ENCODE peak calls at places on chromosomes 13 and 19, in seven cellular contexts. One of them, this sample, is unnamed.
A peak's percentile ranks its signal among the peaks of the same experiment; 100 is the strongest.

GRCh38 chr13:104143760-104144406 is 1077.7 kb upstream of the SLC10A2 start:
- DNase-seq in mucosa of descending colon: no peak
- DNase-seq in psoas muscle: no peak
- DNase-seq in fibroblast of lung: peak; percentile 1
- DNase-seq in uterus: no peak
- DNase-seq in WERI-Rb-1: no peak
- DNase-seq in GM23338: peak; percentile 25
- DNase-seq in this sample: peak; percentile 53

GRCh38 chr13:20851844-20852402 is 50.6 kb downstream of the XPO4 start:
- DNase-seq in mucosa of descending colon: no peak
- DNase-seq in psoas muscle: no peak
- DNase-seq in fibroblast of lung: no peak
- DNase-seq in uterus: no peak
- DNase-seq in WERI-Rb-1: no peak
- DNase-seq in GM23338: no peak
- DNase-seq in this sample: no peak

GRCh38 chr19:46932346-46932745 is 71.5 kb downstream of the ARHGAP35 start:
- DNase-seq in mucosa of descending colon: no peak
- DNase-seq in psoas muscle: no peak
- DNase-seq in fibroblast of lung: peak; percentile 78
- DNase-seq in uterus: no peak
- DNase-seq in WERI-Rb-1: no peak
- DNase-seq in GM23338: no peak
- DNase-seq in this sample: no peak

GRCh38 chr13:41222259-41222852 is 28.0 kb upstream of the KBTBD7 start:
- DNase-seq in mucosa of descending colon: peak; percentile 82
- DNase-seq in psoas muscle: no peak
- DNase-seq in fibroblast of lung: peak; percentile 36
- DNase-seq in uterus: peak; percentile 39
- DNase-seq in WERI-Rb-1: peak; percentile 16
- DNase-seq in GM23338: peak; percentile 79
- DNase-seq in this sample: peak; percentile 88

GRCh38 chr13:99086149-99086868 is 108.4 kb upstream of the DOCK9 start:
- DNase-seq in mucosa of descending colon: peak; percentile 56
- DNase-seq in psoas muscle: peak; percentile 68
- DNase-seq in fibroblast of lung: peak; percentile 65
- DNase-seq in uterus: peak; percentile 42
- DNase-seq in WERI-Rb-1: peak; percentile 70
- DNase-seq in GM23338: peak; percentile 62
- DNase-seq in this sample: peak; percentile 82

GRCh38 chr19:39074205-39074692 is 9.9 kb upstream of the ACP7 start:
- DNase-seq in mucosa of descending colon: no peak
- DNase-seq in psoas muscle: no peak
- DNase-seq in fibroblast of lung: no peak
- DNase-seq in uterus: no peak
- DNase-seq in WERI-Rb-1: no peak
- DNase-seq in GM23338: no peak
- DNase-seq in this sample: no peak

GRCh38 chr19:19461671-19462622 is 53.4 kb downstream of the TSSK6 start:
- DNase-seq in mucosa of descending colon: peak; percentile 68
- DNase-seq in psoas muscle: peak; percentile 81
- DNase-seq in fibroblast of lung: peak; percentile 44
- DNase-seq in uterus: peak; percentile 49
- DNase-seq in WERI-Rb-1: no peak
- DNase-seq in GM23338: peak; percentile 90
- DNase-seq in this sample: peak; percentile 94

GRCh38 chr19:31214086-31214485 is 135.2 kb downstream of the TSHZ3 start:
- DNase-seq in mucosa of descending colon: peak; percentile 71
- DNase-seq in psoas muscle: peak; percentile 80
- DNase-seq in fibroblast of lung: peak; percentile 100
- DNase-seq in uterus: peak; percentile 49
- DNase-seq in WERI-Rb-1: no peak
- DNase-seq in GM23338: no peak
- DNase-seq in this sample: no peak

GRCh38 chr19:6091771-6092291 is 18.5 kb downstream of the RFX2 start:
- DNase-seq in mucosa of descending colon: peak; percentile 80
- DNase-seq in psoas muscle: no peak
- DNase-seq in fibroblast of lung: peak; percentile 67
- DNase-seq in uterus: no peak
- DNase-seq in WERI-Rb-1: no peak
- DNase-seq in GM23338: no peak
- DNase-seq in this sample: no peak

GRCh38 chr19:7992575-7992974 is 12.9 kb downstream of the ELAVL1 start:
- DNase-seq in mucosa of descending colon: no peak
- DNase-seq in psoas muscle: no peak
- DNase-seq in fibroblast of lung: no peak
- DNase-seq in uterus: no peak
- DNase-seq in WERI-Rb-1: no peak
- DNase-seq in GM23338: no peak
- DNase-seq in this sample: no peak

GRCh38 chr19:41341669-41342490 is 11.8 kb downstream of the TGFB1 start:
- DNase-seq in mucosa of descending colon: peak; percentile 68
- DNase-seq in psoas muscle: no peak
- DNase-seq in fibroblast of lung: no peak
- DNase-seq in uterus: no peak
- DNase-seq in WERI-Rb-1: no peak
- DNase-seq in GM23338: peak; percentile 65
- DNase-seq in this sample: peak; percentile 72
- H3K36me3 ChIP-seq in mucosa of descending colon: no peaks in the 10 kb centered on the region
- H3K36me3 ChIP-seq in psoas muscle: no peaks in the 10 kb centered on the region
- H3K36me3 ChIP-seq in fibroblast of lung: peaks cover 5% of the 10 kb centered on the region
- H3K36me3 ChIP-seq in uterus: no peaks in the 10 kb centered on the region
- H3K36me3 ChIP-seq in WERI-Rb-1: no peaks in the 10 kb centered on the region
- H3K36me3 ChIP-seq in GM23338: no peaks in the 10 kb centered on the region
- H3K36me3 ChIP-seq in this sample: peaks cover 55% of the 10 kb centered on the region

DNA sequence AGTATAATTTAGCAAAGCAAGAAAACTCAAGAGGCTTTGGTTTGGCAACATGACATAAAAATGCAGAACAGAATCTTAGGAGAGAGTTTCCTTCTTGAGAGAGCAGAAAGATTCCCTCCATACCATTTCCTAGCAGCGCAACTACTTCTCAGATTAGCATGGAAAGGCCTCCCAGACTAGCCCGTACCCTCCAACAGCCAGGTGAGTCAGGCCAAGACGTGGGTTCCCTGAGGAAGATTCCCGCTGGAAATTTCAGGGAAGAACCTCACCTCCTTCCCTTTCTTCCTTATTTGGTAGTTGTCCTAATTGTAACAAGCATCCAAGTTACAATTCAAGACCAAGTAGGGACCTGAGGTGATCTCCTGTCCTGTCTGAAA is 12.3 kb downstream of the COL4A2 start:
- DNase-seq in mucosa of descending colon: no peak
- DNase-seq in psoas muscle: no peak
- DNase-seq in fibroblast of lung: peak; percentile 35
- DNase-seq in uterus: no peak
- DNase-seq in WERI-Rb-1: no peak
- DNase-seq in GM23338: no peak
- DNase-seq in this sample: peak; percentile 43
- H3K36me3 ChIP-seq in mucosa of descending colon: no peaks in the 10 kb centered on the region
- H3K36me3 ChIP-seq in psoas muscle: no peaks in the 10 kb centered on the region
- H3K36me3 ChIP-seq in fibroblast of lung: peaks cover 6% of the 10 kb centered on the region
- H3K36me3 ChIP-seq in uterus: no peaks in the 10 kb centered on the region
- H3K36me3 ChIP-seq in WERI-Rb-1: peaks cover 9% of the 10 kb centered on the region
- H3K36me3 ChIP-seq in GM23338: no peaks in the 10 kb centered on the region
- H3K36me3 ChIP-seq in this sample: peaks cover 65% of the 10 kb centered on the region

GRCh38 chr19:45025264-45025663 is 13.6 kb upstream of the CLASRP start:
- DNase-seq in mucosa of descending colon: no peak
- DNase-seq in psoas muscle: no peak
- DNase-seq in fibroblast of lung: no peak
- DNase-seq in uterus: no peak
- DNase-seq in WERI-Rb-1: no peak
- DNase-seq in GM23338: no peak
- DNase-seq in this sample: no peak

GRCh38 chr19:45027371-45027770 is 11.5 kb upstream of the CLASRP start:
- DNase-seq in mucosa of descending colon: no peak
- DNase-seq in psoas muscle: no peak
- DNase-seq in fibroblast of lung: no peak
- DNase-seq in uterus: no peak
- DNase-seq in WERI-Rb-1: no peak
- DNase-seq in GM23338: no peak
- DNase-seq in this sample: no peak

GRCh38 chr19:45032421-45032820 is 6.4 kb upstream of the CLASRP start:
- DNase-seq in mucosa of descending colon: no peak
- DNase-seq in psoas muscle: no peak
- DNase-seq in fibroblast of lung: no peak
- DNase-seq in uterus: no peak
- DNase-seq in WERI-Rb-1: no peak
- DNase-seq in GM23338: no peak
- DNase-seq in this sample: no peak

GRCh38 chr19:45035755-45036154 is 3.1 kb upstream of the CLASRP start:
- DNase-seq in mucosa of descending colon: no peak
- DNase-seq in psoas muscle: no peak
- DNase-seq in fibroblast of lung: no peak
- DNase-seq in uterus: no peak
- DNase-seq in WERI-Rb-1: no peak
- DNase-seq in GM23338: no peak
- DNase-seq in this sample: no peak

DNA sequence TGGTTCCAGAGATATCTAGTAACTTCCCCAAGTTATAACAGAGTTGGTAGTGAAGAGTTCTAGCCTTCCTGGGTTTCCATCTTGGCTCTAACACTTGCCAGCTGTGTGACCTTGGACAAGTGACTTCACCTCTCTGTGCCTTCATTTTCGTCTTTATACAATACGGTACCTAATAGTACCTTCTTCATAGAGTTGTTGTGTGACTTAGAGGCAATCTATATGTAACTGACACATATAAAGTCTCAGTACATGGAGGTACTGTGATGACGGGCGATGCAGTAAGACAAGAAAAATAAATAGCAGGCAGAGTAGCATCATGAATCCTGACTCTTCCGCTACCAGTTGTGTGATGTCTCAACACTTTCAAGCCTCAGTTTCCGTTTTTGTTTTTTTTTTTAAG is 8.0 kb upstream of the CLASRP start:
- DNase-seq in mucosa of descending colon: no peak
- DNase-seq in psoas muscle: no peak
- DNase-seq in fibroblast of lung: no peak
- DNase-seq in uterus: no peak
- DNase-seq in WERI-Rb-1: no peak
- DNase-seq in GM23338: no peak
- DNase-seq in this sample: no peak
- H3K36me3 ChIP-seq in mucosa of descending colon: no peaks in the 10 kb centered on the region
- H3K36me3 ChIP-seq in psoas muscle: peaks cover 3% of the 10 kb centered on the region
- H3K36me3 ChIP-seq in fibroblast of lung: no peaks in the 10 kb centered on the region
- H3K36me3 ChIP-seq in uterus: no peaks in the 10 kb centered on the region
- H3K36me3 ChIP-seq in WERI-Rb-1: peaks cover 4% of the 10 kb centered on the region
- H3K36me3 ChIP-seq in GM23338: no peaks in the 10 kb centered on the region
- H3K36me3 ChIP-seq in this sample: peaks cover 33% of the 10 kb centered on the region

GRCh38 chr19:41409288-41409687 is 11.7 kb downstream of the BCKDHA start:
- DNase-seq in mucosa of descending colon: peak; percentile 33
- DNase-seq in psoas muscle: no peak
- DNase-seq in fibroblast of lung: peak; percentile 59
- DNase-seq in uterus: no peak
- DNase-seq in WERI-Rb-1: no peak
- DNase-seq in GM23338: no peak
- DNase-seq in this sample: peak; percentile 76

GRCh38 chr19:41412953-41413352 is 14.2 kb downstream of the B3GNT8 start:
- DNase-seq in mucosa of descending colon: no peak
- DNase-seq in psoas muscle: no peak
- DNase-seq in fibroblast of lung: no peak
- DNase-seq in uterus: no peak
- DNase-seq in WERI-Rb-1: no peak
- DNase-seq in GM23338: no peak
- DNase-seq in this sample: no peak

GRCh38 chr19:41411682-41412265 is 14.2 kb downstream of the BCKDHA start:
- DNase-seq in mucosa of descending colon: no peak
- DNase-seq in psoas muscle: peak; percentile 62
- DNase-seq in fibroblast of lung: no peak
- DNase-seq in uterus: no peak
- DNase-seq in WERI-Rb-1: no peak
- DNase-seq in GM23338: no peak
- DNase-seq in this sample: no peak

GRCh38 chr19:41410655-41411054 is 13.0 kb downstream of the BCKDHA start:
- DNase-seq in mucosa of descending colon: no peak
- DNase-seq in psoas muscle: no peak
- DNase-seq in fibroblast of lung: no peak
- DNase-seq in uterus: no peak
- DNase-seq in WERI-Rb-1: no peak
- DNase-seq in GM23338: no peak
- DNase-seq in this sample: no peak

GRCh38 chr19:41411094-41411493 is 13.5 kb downstream of the BCKDHA start:
- DNase-seq in mucosa of descending colon: no peak
- DNase-seq in psoas muscle: no peak
- DNase-seq in fibroblast of lung: no peak
- DNase-seq in uterus: no peak
- DNase-seq in WERI-Rb-1: no peak
- DNase-seq in GM23338: no peak
- DNase-seq in this sample: no peak
- H3K36me3 ChIP-seq in mucosa of descending colon: no peaks in the 10 kb centered on the region
- H3K36me3 ChIP-seq in psoas muscle: no peaks in the 10 kb centered on the region
- H3K36me3 ChIP-seq in fibroblast of lung: peaks cover 3% of the 10 kb centered on the region
- H3K36me3 ChIP-seq in uterus: no peaks in the 10 kb centered on the region
- H3K36me3 ChIP-seq in WERI-Rb-1: no peaks in the 10 kb centered on the region
- H3K36me3 ChIP-seq in GM23338: no peaks in the 10 kb centered on the region
- H3K36me3 ChIP-seq in this sample: no peaks in the 10 kb centered on the region

GRCh38 chr19:54458648-54459281 is 4.8 kb downstream of the LENG9 start:
- DNase-seq in mucosa of descending colon: no peak
- DNase-seq in psoas muscle: peak; percentile 18
- DNase-seq in fibroblast of lung: no peak
- DNase-seq in uterus: no peak
- DNase-seq in WERI-Rb-1: no peak
- DNase-seq in GM23338: no peak
- DNase-seq in this sample: no peak
- H3K36me3 ChIP-seq in mucosa of descending colon: peaks cover 33% of the 10 kb centered on the region
- H3K36me3 ChIP-seq in psoas muscle: peaks cover 7% of the 10 kb centered on the region
- H3K36me3 ChIP-seq in fibroblast of lung: peaks cover 63% of the 10 kb centered on the region
- H3K36me3 ChIP-seq in uterus: no peaks in the 10 kb centered on the region
- H3K36me3 ChIP-seq in WERI-Rb-1: peaks cover 80% of the 10 kb centered on the region
- H3K36me3 ChIP-seq in GM23338: peaks cover 20% of the 10 kb centered on the region
- H3K36me3 ChIP-seq in this sample: peaks cover 71% of the 10 kb centered on the region

GRCh38 chr19:10136936-10137335 is 17.2 kb upstream of the EIF3G start:
- DNase-seq in mucosa of descending colon: no peak
- DNase-seq in psoas muscle: no peak
- DNase-seq in fibroblast of lung: no peak
- DNase-seq in uterus: no peak
- DNase-seq in WERI-Rb-1: no peak
- DNase-seq in GM23338: no peak
- DNase-seq in this sample: no peak
- H3K36me3 ChIP-seq in mucosa of descending colon: peaks cover 15% of the 10 kb centered on the region
- H3K36me3 ChIP-seq in psoas muscle: peaks cover 3% of the 10 kb centered on the region
- H3K36me3 ChIP-seq in fibroblast of lung: peaks cover 48% of the 10 kb centered on the region
- H3K36me3 ChIP-seq in uterus: no peaks in the 10 kb centered on the region
- H3K36me3 ChIP-seq in WERI-Rb-1: peaks cover 97% of the 10 kb centered on the region
- H3K36me3 ChIP-seq in GM23338: peaks cover 40% of the 10 kb centered on the region
- H3K36me3 ChIP-seq in this sample: peaks cover 69% of the 10 kb centered on the region

GRCh38 chr13:112831801-112832200 is 137.2 kb upstream of the MCF2L start:
- DNase-seq in mucosa of descending colon: no peak
- DNase-seq in psoas muscle: no peak
- DNase-seq in fibroblast of lung: no peak
- DNase-seq in uterus: no peak
- DNase-seq in WERI-Rb-1: no peak
- DNase-seq in GM23338: no peak
- DNase-seq in this sample: no peak
- H3K36me3 ChIP-seq in mucosa of descending colon: no peaks in the 10 kb centered on the region
- H3K36me3 ChIP-seq in psoas muscle: no peaks in the 10 kb centered on the region
- H3K36me3 ChIP-seq in fibroblast of lung: peaks cover 2% of the 10 kb centered on the region
- H3K36me3 ChIP-seq in uterus: no peaks in the 10 kb centered on the region
- H3K36me3 ChIP-seq in WERI-Rb-1: peaks cover 77% of the 10 kb centered on the region
- H3K36me3 ChIP-seq in GM23338: peaks cover 10% of the 10 kb centered on the region
- H3K36me3 ChIP-seq in this sample: peaks cover 89% of the 10 kb centered on the region

This sample was measured in endodermal cell.